ENCODE peak calls at places on chromosomes 3 and 15, in seven cellular contexts. Q is DMS79 treated with DMSO at 0.1 percent for 48 hours; U is GM03348; X is OCI-LY7; T is activated CD8-positive, alpha-beta T cell treated with anti-CD3 and anti-CD28 coated beads for 36 hours; K is colonic mucosa; J is activated CD4-positive, alpha-beta T cell treated with anti-CD3 and anti-CD28 coated beads, Interleukin-2, amount 50 U/mL, for 4 hours. W is an unnamed sample.

GRCh38 chr3:64539451-64540196 is 148.2 kb downstream of the ADAMTS9 start:
- DNase-seq in Q (no peak), U (peak; percentile 80), X (no peak), T (no peak), K (peak; percentile 44), J (no peak), W (no peak)

GRCh38 chr15:101651753-101652097 is 456 bp downstream of the TM2D3 start:
- DNase-seq in Q (no peak), U (no peak), X (no peak), T (no peak), K (peak; percentile 67), J (no peak), W (no peak)

GRCh38 chr3:160194438-160194837 is 30.8 kb upstream of the C3orf80 start:
- DNase-seq in Q (no peak), U (no peak), X (no peak), T (no peak), K (no peak), J (no peak), W (no peak)

GRCh38 chr3:64290864-64291263 is 65.6 kb upstream of the PRICKLE2 start:
- DNase-seq in Q (no peak), U (peak; percentile 3), X (no peak), T (no peak), K (no peak), J (no peak), W (no peak)

GRCh38 chr3:195182470-195182795 is 88.5 kb downstream of the XXYLT1 start:
- DNase-seq in Q (no peak), U (peak; percentile 64), X (no peak), T (no peak), K (no peak), J (no peak), W (no peak)

GRCh38 chr3:25385807-25386512 is 42.1 kb upstream of the RARB start:
- DNase-seq in Q (peak; percentile 16), U (no peak), X (no peak), T (no peak), K (no peak), J (no peak), W (no peak)

GRCh38 chr3:126543457-126544090 is 15.2 kb downstream of the C3orf22 start:
- DNase-seq in Q (no peak), U (no peak), X (no peak), T (no peak), K (peak; percentile 11), J (no peak), W (no peak)

GRCh38 chr3:125587039-125587664 is 8.1 kb downstream of the OSBPL11 start:
- DNase-seq in Q (no peak), U (no peak), X (no peak), T (no peak), K (no peak), J (no peak), W (no peak)